ENCODE peak calls at places on chromosome 15, in six cellular contexts. One of them, this sample, is unnamed.

GRCh38 chr15:94070341-94071275 is 160.8 kb upstream of the MCTP2 start:
- DNase-seq in HL-60: peak; percentile 2
- DNase-seq in CD8-positive, alpha-beta T cell: no peak
- DNase-seq in stomach: peak; percentile 27
- DNase-seq in gastrocnemius medialis: no peak
- DNase-seq in MM.1S: no peak
- DNase-seq in this sample: no peak

GRCh38 chr15:43886558-43886957 is 59.8 kb downstream of the WDR76 start:
- DNase-seq in stomach: no peak
- DNase-seq in gastrocnemius medialis: no peak
- DNase-seq in HL-60: no peak
- DNase-seq in MM.1S: no peak
- DNase-seq in CD8-positive, alpha-beta T cell: no peak
- DNase-seq in this sample: no peak

GRCh38 chr15:69531302-69532027 is 78.8 kb downstream of the RPLP1 start:
- DNase-seq in CD8-positive, alpha-beta T cell: no peak
- DNase-seq in stomach: peak; percentile 28
- DNase-seq in gastrocnemius medialis: no peak
- DNase-seq in HL-60: no peak
- DNase-seq in MM.1S: no peak
- DNase-seq in this sample: no peak

GRCh38 chr15:57146394-57147140 is 228.1 kb downstream of the TCF12 start:
- DNase-seq in gastrocnemius medialis: no peak
- DNase-seq in CD8-positive, alpha-beta T cell: no peak
- DNase-seq in HL-60: no peak
- DNase-seq in stomach: no peak
- DNase-seq in MM.1S: peak; percentile 41
- DNase-seq in this sample: peak; percentile 9

GRCh38 chr15:85339976-85340665 is 40.3 kb upstream of the AKAP13 start:
- DNase-seq in gastrocnemius medialis: no peak
- DNase-seq in HL-60: no peak
- DNase-seq in CD8-positive, alpha-beta T cell: no peak
- DNase-seq in MM.1S: no peak
- DNase-seq in stomach: no peak
- DNase-seq in this sample: no peak

GRCh38 chr15:39434751-39435238 is 146.1 kb upstream of the THBS1 start:
- DNase-seq in stomach: no peak
- DNase-seq in CD8-positive, alpha-beta T cell: no peak
- DNase-seq in MM.1S: no peak
- DNase-seq in HL-60: no peak
- DNase-seq in gastrocnemius medialis: no peak
- DNase-seq in this sample: no peak

GRCh38 chr15:99425666-99426301 is 140.0 kb upstream of the MEF2A start:
- DNase-seq in HL-60: no peak
- DNase-seq in stomach: peak; percentile 38
- DNase-seq in CD8-positive, alpha-beta T cell: no peak
- DNase-seq in gastrocnemius medialis: no peak
- DNase-seq in MM.1S: no peak
- DNase-seq in this sample: no peak

GRCh38 chr15:84702961-84703482 is 12.9 kb downstream of the SEC11A start:
- DNase-seq in CD8-positive, alpha-beta T cell: no peak
- DNase-seq in stomach: peak; percentile 36
- DNase-seq in MM.1S: no peak
- DNase-seq in HL-60: no peak
- DNase-seq in gastrocnemius medialis: peak; percentile 32
- DNase-seq in this sample: no peak

GRCh38 chr15:90650117-90650955 is 66.8 kb upstream of the BLM start:
- DNase-seq in HL-60: no peak
- DNase-seq in MM.1S: no peak
- DNase-seq in stomach: no peak
- DNase-seq in CD8-positive, alpha-beta T cell: no peak
- DNase-seq in gastrocnemius medialis: no peak
- DNase-seq in this sample: no peak

GRCh38 chr15:101578443-101578894 is 73.7 kb downstream of the TM2D3 start:
- DNase-seq in gastrocnemius medialis: no peak
- DNase-seq in MM.1S: peak; percentile 71
- DNase-seq in CD8-positive, alpha-beta T cell: no peak
- DNase-seq in stomach: peak; percentile 62
- DNase-seq in HL-60: peak; percentile 30
- DNase-seq in this sample: no peak

GRCh38 chr15:100334905-100335304 is 6.9 kb downstream of the ADAMTS17 start:
- DNase-seq in gastrocnemius medialis: no peak
- DNase-seq in HL-60: no peak
- DNase-seq in MM.1S: no peak
- DNase-seq in stomach: no peak
- DNase-seq in CD8-positive, alpha-beta T cell: no peak
- DNase-seq in this sample: no peak

DNA sequence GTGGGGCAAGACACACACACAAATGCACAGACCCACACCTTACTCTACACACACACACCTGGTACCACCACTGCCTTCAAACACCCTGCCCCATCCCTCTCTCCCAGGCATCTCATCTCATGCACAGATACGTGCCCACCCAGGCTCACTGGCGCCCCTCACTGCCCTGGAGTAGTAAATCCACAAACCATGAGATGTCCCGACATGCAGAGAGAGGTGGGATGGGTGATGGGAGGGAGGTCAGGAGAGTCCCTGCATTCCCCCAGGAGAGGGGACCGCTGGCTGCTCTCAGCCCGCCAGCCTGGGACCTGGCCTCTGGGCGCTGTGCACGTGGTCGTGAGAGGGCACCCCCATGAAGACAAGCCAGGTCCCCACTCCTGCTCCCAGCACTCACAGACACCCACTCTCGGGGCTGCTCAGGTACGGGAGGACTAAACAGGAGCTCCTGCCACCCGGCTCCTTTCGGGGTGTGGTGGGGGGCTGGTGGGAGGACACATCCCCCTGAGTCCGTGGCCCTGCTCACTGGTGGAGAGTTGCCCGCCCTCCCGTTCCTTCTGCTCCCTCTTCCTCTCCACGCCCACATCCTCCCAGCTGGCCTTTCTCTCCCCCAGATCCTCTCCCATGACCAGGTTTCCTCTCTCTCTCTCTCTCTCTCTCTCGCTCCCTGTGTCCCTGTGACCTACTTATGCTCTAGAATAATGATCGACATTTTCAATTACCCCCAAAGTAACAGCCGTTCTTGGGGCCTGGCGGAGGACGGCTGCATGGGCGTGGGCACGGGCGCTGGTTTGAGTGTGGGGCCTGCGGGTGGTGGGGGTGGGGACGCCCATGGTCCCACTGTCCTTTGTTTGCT is 18.8 kb upstream of the CSPG4 start:
- DNase-seq in MM.1S: no peak
- DNase-seq in gastrocnemius medialis: no peak
- DNase-seq in stomach: no peak
- DNase-seq in HL-60: no peak
- DNase-seq in CD8-positive, alpha-beta T cell: no peak
- DNase-seq in this sample: no peak
- H3K4me3 ChIP-seq in MM.1S: no peak overlapping the region
- H3K4me3 ChIP-seq in gastrocnemius medialis: no peak overlapping the region
- H3K4me3 ChIP-seq in stomach: no peak overlapping the region
- H3K4me3 ChIP-seq in HL-60: no peak overlapping the region
- H3K4me3 ChIP-seq in CD8-positive, alpha-beta T cell: no peak overlapping the region
- H3K4me3 ChIP-seq in this sample: no peak overlapping the region

DNA sequence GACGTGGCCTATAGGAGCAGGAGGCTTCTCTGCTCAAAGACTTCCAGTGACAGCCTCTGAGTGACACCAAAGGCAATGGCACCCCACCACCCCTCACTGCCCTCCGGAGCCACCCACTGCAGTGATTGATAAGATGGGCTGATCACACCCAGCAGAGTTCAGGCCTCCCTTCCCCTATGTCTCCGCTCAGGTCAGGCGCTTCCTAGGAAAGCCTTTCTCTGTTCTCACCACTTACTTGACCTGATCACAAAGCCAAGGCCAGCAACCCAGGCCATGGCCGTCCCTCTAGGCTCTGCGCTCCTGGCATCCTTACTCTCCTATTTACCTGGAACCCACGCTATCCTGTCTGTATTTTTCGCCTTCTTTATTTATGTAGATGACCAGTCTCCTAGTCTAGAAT is 282.3 kb downstream of the OCA2 start:
- DNase-seq in MM.1S: no peak
- DNase-seq in gastrocnemius medialis: no peak
- DNase-seq in CD8-positive, alpha-beta T cell: no peak
- DNase-seq in HL-60: no peak
- DNase-seq in stomach: no peak
- DNase-seq in this sample: no peak
- H3K27me3 ChIP-seq in MM.1S: no peaks in the 10 kb centered on the region
- H3K27me3 ChIP-seq in gastrocnemius medialis: no peaks in the 10 kb centered on the region
- H3K27me3 ChIP-seq in CD8-positive, alpha-beta T cell: no peaks in the 10 kb centered on the region
- H3K27me3 ChIP-seq in HL-60: no peaks in the 10 kb centered on the region
- H3K27me3 ChIP-seq in stomach: no peaks in the 10 kb centered on the region
- H3K27me3 ChIP-seq in this sample: no peaks in the 10 kb centered on the region

GRCh38 chr15:67523337-67523736 is 2.4 kb downstream of the C15orf61 start:
- DNase-seq in MM.1S: no peak
- DNase-seq in CD8-positive, alpha-beta T cell: no peak
- DNase-seq in gastrocnemius medialis: no peak
- DNase-seq in stomach: no peak
- DNase-seq in HL-60: no peak
- DNase-seq in this sample: no peak

GRCh38 chr15:67524235-67524634 is 3.3 kb downstream of the C15orf61 start:
- DNase-seq in stomach: no peak
- DNase-seq in gastrocnemius medialis: no peak
- DNase-seq in HL-60: no peak
- DNase-seq in CD8-positive, alpha-beta T cell: no peak
- DNase-seq in MM.1S: no peak
- DNase-seq in this sample: no peak

GRCh38 chr15:67520276-67520975 is 505 bp upstream of the C15orf61 start:
- DNase-seq in stomach: no peak
- DNase-seq in gastrocnemius medialis: peak; percentile 35
- DNase-seq in HL-60: no peak
- DNase-seq in MM.1S: no peak
- DNase-seq in CD8-positive, alpha-beta T cell: no peak
- DNase-seq in this sample: no peak

GRCh38 chr15:67521770-67522568 is 1.0 kb downstream of the C15orf61 start:
- DNase-seq in gastrocnemius medialis: no peak
- DNase-seq in HL-60: no peak
- DNase-seq in stomach: no peak
- DNase-seq in CD8-positive, alpha-beta T cell: no peak
- DNase-seq in MM.1S: peak; percentile 18
- DNase-seq in this sample: no peak

DNA sequence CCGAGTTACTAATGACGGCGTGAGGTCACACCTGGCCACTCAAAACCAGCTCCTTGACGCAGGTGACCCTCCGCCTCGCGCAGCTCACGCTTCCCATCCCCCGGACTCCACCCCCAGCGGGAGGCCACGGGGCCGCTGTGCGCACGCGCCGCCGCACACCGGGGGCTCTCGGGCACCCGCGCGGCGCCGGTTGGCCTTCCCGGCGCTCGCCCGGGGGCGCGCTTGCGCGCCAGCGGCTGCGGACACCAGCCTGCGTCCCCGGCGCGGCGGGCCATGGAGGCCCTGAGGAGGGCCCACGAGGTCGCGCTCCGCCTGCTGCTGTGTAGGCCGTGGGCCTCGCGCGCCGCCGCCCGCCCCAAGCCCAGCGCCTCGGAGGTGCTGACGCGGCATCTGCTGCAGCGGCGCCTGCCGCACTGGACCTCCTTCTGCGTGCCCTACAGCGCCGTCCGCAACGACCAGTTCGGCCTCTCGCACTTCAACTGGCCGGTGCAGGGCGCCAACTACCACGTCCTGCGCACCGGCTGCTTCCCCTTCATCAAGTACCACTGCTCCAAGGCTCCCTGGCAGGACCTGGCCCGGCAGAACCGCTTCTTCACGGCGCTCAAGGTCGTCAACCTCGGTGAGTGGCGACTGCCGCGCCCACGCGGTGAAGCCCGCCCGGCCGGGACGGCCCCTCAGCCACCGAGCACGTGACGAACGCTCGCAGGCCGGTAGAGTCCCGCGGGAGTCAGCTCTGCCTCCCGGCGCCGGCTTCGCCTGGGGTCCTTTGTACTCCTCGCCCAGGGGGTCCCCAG is at the start of gene C15orf61:
- DNase-seq in stomach: peak; percentile 91
- DNase-seq in CD8-positive, alpha-beta T cell: peak; percentile 78
- DNase-seq in gastrocnemius medialis: peak; percentile 90
- DNase-seq in MM.1S: peak; percentile 94
- DNase-seq in HL-60: peak; percentile 74
- DNase-seq in this sample: peak; percentile 94
- TF ChIP-seq CTCF in stomach: no peak
- TF ChIP-seq CTCF in CD8-positive, alpha-beta T cell: no peak
- TF ChIP-seq CTCF in gastrocnemius medialis: no peak
- TF ChIP-seq CTCF in MM.1S: peak; percentile 5
- TF ChIP-seq CTCF in HL-60: no peak
- TF ChIP-seq CTCF in this sample: no peak

GRCh38 chr15:75836953-75837321 is 6.3 kb upstream of the UBE2Q2 start:
- DNase-seq in HL-60: peak; percentile 70
- DNase-seq in stomach: no peak
- DNase-seq in CD8-positive, alpha-beta T cell: peak; percentile 11
- DNase-seq in gastrocnemius medialis: no peak
- DNase-seq in MM.1S: peak; percentile 26
- DNase-seq in this sample: peak; percentile 27

GRCh38 chr15:75834011-75834410 is 9.2 kb upstream of the UBE2Q2 start:
- DNase-seq in MM.1S: no peak
- DNase-seq in stomach: no peak
- DNase-seq in CD8-positive, alpha-beta T cell: no peak
- DNase-seq in gastrocnemius medialis: no peak
- DNase-seq in HL-60: no peak
- DNase-seq in this sample: no peak

GRCh38 chr15:75840659-75841058 is 2.6 kb upstream of the UBE2Q2 start:
- DNase-seq in MM.1S: no peak
- DNase-seq in CD8-positive, alpha-beta T cell: no peak
- DNase-seq in gastrocnemius medialis: no peak
- DNase-seq in HL-60: no peak
- DNase-seq in stomach: no peak
- DNase-seq in this sample: no peak

GRCh38 chr15:75832114-75832513 is 11.1 kb upstream of the UBE2Q2 start:
- DNase-seq in gastrocnemius medialis: no peak
- DNase-seq in MM.1S: no peak
- DNase-seq in HL-60: no peak
- DNase-seq in stomach: no peak
- DNase-seq in CD8-positive, alpha-beta T cell: no peak
- DNase-seq in this sample: no peak

DNA sequence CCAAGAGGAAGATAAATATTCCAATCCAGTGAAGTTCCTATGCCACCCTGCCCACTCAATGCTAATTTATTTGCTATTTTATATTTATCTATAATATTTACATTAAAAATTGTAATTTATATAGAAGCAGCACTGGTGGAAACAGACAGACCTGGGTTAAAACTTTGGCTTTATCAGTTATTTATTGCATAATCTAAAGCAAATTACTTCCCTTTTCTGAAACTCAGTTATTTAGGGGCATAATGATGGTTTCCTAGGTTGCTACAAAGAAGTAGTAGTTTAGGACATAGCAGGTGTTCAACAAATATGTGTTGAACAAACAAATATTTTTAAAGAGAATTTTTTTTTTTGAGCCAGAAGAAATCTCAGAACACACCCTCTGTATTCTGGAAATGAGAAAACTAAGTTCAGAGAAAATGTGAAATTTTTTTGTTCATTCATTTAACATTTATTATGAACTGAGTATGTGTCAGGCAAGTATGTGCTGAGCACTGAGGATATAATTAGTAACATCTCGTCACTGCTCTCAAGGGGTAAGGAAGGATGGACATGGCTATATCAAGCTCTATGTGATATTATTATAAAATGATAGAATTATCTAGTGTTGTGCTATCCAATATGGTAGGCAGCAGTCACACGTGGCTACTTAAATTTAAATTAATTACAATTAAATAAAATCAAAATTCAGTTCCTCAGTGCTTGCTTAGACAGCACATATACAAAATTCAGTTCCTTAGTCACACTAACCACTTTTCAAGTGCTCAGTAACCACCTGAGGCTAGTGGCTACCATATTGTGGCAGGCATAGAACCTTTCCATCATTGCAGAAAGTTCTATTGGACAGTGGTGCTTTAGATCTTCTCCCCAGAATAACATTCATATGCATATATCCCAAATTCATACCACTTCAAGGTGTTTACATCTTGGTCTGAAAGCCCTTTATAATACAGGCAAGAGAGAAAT is 7.0 kb upstream of the UBE2Q2 start:
- DNase-seq in stomach: no peak
- DNase-seq in CD8-positive, alpha-beta T cell: no peak
- DNase-seq in HL-60: peak; percentile 31
- DNase-seq in gastrocnemius medialis: no peak
- DNase-seq in MM.1S: no peak
- DNase-seq in this sample: no peak
- H3K4me3 ChIP-seq in stomach: no peak overlapping the region
- H3K4me3 ChIP-seq in CD8-positive, alpha-beta T cell: no peak overlapping the region
- H3K4me3 ChIP-seq in HL-60: no peak overlapping the region
- H3K4me3 ChIP-seq in gastrocnemius medialis: no peak overlapping the region
- H3K4me3 ChIP-seq in MM.1S: no peak overlapping the region
- H3K4me3 ChIP-seq in this sample: no peak overlapping the region